ENCODE peak calls at places on chromosomes 4 and X, in five cellular contexts. E is A673, X is H1, T is GM23338, S is GM23248. W is an unnamed sample.
A peak's percentile ranks its signal among the peaks of the same experiment; 100 is the strongest.

GRCh38 chr4:72701987-72702819 is 133.2 kb upstream of the ADAMTS3 start:
- DNase-seq in E (peak; percentile 39), X (no peak), T (peak; percentile 81), S (peak; percentile 73), W (peak; percentile 76)

GRCh38 chrX:5998901-5999300 is 229.8 kb downstream of the NLGN4X start:
- DNase-seq in E (peak; percentile 24), X (no peak), T (no peak), S (no peak), W (peak; percentile 10)

GRCh38 chr4:188975271-188975670 is 836.0 kb downstream of the TRIML1 start:
- DNase-seq in E (no peak), X (no peak), T (peak; percentile 5), S (no peak), W (no peak)

GRCh38 chr4:3436798-3437581 is 4.8 kb upstream of the HGFAC start:
- DNase-seq in E (no peak), X (no peak), T (no peak), S (peak; percentile 83), W (no peak)

GRCh38 chr4:93199492-93199891 is 629.1 kb upstream of the ATOH1 start:
- DNase-seq in E (peak; percentile 67), X (no peak), T (peak; percentile 89), S (peak; percentile 53), W (peak; percentile 73)

GRCh38 chrX:39140581-39140980 is 339.3 kb downstream of the MID1IP1 start:
- DNase-seq in E (no peak), X (no peak), T (no peak), S (no peak), W (no peak)

GRCh38 chr4:4461850-4462249 is 74.9 kb downstream of the NSG1 start:
- DNase-seq in E (no peak), X (no peak), T (no peak), S (no peak), W (no peak)

GRCh38 chrX:44019911-44020310 is 46.7 kb upstream of the NDP start:
- DNase-seq in E (no peak), X (no peak), T (no peak), S (no peak), W (no peak)

GRCh38 chr4:131441004-131441688 is 1707.9 kb upstream of the PCDH10 start:
- DNase-seq in E (no peak), X (no peak), T (no peak), S (no peak), W (no peak)

GRCh38 chr4:128517096-128517738 is 229.6 kb upstream of the PGRMC2 start:
- DNase-seq in E (peak; percentile 27), X (no peak), T (no peak), S (peak; percentile 77), W (no peak)

GRCh38 chrX:72274526-72274925 is 2.5 kb downstream of the RPS4X start:
- DNase-seq in E (no peak), X (no peak), T (no peak), S (no peak), W (no peak)

GRCh38 chr4:76904646-76905190 is 6.8 kb upstream of the SOWAHB start:
- DNase-seq in E (no peak), X (no peak), T (peak; percentile 63), S (no peak), W (no peak)

GRCh38 chrX:51855698-51856097 is 37.7 kb upstream of the MAGED1 start:
- DNase-seq in E (no peak), X (no peak), T (no peak), S (no peak), W (no peak)

GRCh38 chrX:134625315-134625718 is 33.0 kb downstream of the PLAC1 start:
- DNase-seq in E (no peak), X (no peak), T (no peak), S (peak; percentile 70), W (no peak)

GRCh38 chr4:74654230-74654681 is 140.1 kb downstream of the BTC start:
- DNase-seq in E (no peak), X (no peak), T (no peak), S (no peak), W (no peak)

GRCh38 chr4:23361453-23361852 is 528.4 kb downstream of the PPARGC1A start:
- DNase-seq in E (no peak), X (no peak), T (no peak), S (no peak), W (no peak)

GRCh38 chr4:53929955-53930798 is 134.2 kb downstream of the CHIC2 start:
- DNase-seq in E (peak; percentile 64), X (peak; percentile 65), T (peak; percentile 92), S (peak; percentile 95), W (peak; percentile 84)

GRCh38 chr4:150461957-150462356 is 120.0 kb upstream of the MAB21L2 start:
- DNase-seq in E (no peak), X (no peak), T (no peak), S (no peak), W (no peak)

GRCh38 chr4:150457802-150458201 is 124.1 kb upstream of the MAB21L2 start:
- DNase-seq in E (no peak), X (no peak), T (no peak), S (no peak), W (no peak)

GRCh38 chr4:150464523-150464922 is 117.4 kb upstream of the MAB21L2 start:
- DNase-seq in E (no peak), X (no peak), T (no peak), S (no peak), W (no peak)

GRCh38 chr4:150462743-150463142 is 119.2 kb upstream of the MAB21L2 start:
- DNase-seq in E (no peak), X (no peak), T (no peak), S (no peak), W (no peak)
- TF ChIP-seq EZH2 in E (no peak), X (no peak), T (no peak), S (no peak), W (no peak)

DNA sequence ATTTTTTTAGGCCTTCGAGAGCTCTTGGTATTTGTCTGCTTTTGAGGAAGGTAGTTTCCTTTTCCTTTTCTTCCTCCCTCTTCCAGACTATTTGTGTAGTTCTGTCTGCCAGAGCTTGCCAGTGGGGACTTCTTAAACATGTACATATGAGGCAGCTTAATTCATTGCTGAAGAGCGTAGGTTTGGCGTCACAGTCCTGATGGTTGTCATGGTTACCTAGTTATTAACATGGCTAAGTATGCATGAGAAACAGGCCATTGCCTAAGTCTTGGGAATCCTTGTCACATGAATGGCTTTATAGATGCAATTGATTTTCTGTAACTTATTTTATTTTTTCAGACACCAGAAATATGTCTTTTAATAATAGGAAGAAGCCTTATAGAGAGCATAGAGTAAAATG is 48.5 kb upstream of the ARMCX2 start:
- DNase-seq in E (peak; percentile 41), X (no peak), T (no peak), S (peak; percentile 38), W (no peak)
- H3K4me1 ChIP-seq in E (no peaks in the 10 kb centered on the region), X (no peaks in the 10 kb centered on the region), T (no peaks in the 10 kb centered on the region), S (no peaks in the 10 kb centered on the region), W (peaks cover 5% of the 10 kb centered on the region)

GRCh38 chrX:4528247-4528646 is 814.8 kb upstream of the PRKX start:
- DNase-seq in E (no peak), X (no peak), T (no peak), S (no peak), W (no peak)
- TF ChIP-seq EZH2 in E (no peak), X (no peak), T (no peak), S (no peak), W (no peak)

GRCh38 chrX:132692066-132692465 is 203.2 kb upstream of the MBNL3 start:
- DNase-seq in E (no peak), X (no peak), T (no peak), S (peak; percentile 63), W (no peak)
- H3K4me1 ChIP-seq in E (no peaks in the 10 kb centered on the region), X (no peaks in the 10 kb centered on the region), T (no peaks in the 10 kb centered on the region), S (no peaks in the 10 kb centered on the region), W (peaks cover 20% of the 10 kb centered on the region)

DNA sequence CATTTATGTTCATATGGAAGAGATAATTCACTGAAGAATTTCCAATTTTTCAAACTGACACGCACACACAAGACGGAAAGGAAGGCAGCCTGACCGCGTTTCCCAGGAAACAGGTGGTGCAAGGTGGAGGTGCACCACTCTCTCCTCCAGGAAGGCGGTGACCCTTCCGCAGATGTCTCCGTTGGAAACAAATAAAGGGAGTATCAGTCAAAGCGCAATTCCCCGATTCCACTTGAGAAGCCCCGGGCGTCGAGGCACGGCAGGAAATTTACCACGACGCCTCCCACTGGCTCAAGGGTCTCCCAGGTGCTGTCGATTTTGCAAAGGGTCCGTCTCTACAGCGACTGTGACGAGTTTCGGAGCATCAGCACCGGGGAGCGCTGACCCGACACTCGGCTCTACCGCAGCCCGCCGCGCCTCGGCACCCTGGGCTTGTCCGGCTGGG is 770 bp upstream of the TIGD2 start:
- DNase-seq in E (no peak), X (peak; percentile 58), T (peak; percentile 67), S (no peak), W (no peak)
- TF ChIP-seq EZH2 in E (no peak), X (peak; percentile 53), T (no peak), S (no peak), W (peak; percentile 66)

GRCh38 chr4:87912164-87913004 is 63.1 kb upstream of the SPP1 start:
- DNase-seq in E (no peak), X (no peak), T (no peak), S (no peak), W (no peak)
- H3K4me1 ChIP-seq in E (no peaks in the 10 kb centered on the region), X (peaks cover 8% of the 10 kb centered on the region), T (peaks cover 51% of the 10 kb centered on the region), S (no peaks in the 10 kb centered on the region), W (peaks cover 5% of the 10 kb centered on the region)

GRCh38 chr4:173522874-173523395 is 7.1 kb downstream of the HAND2 start:
- DNase-seq in E (no peak), X (no peak), T (no peak), S (peak; percentile 76), W (no peak)

GRCh38 chr4:173520921-173521473 is 9.0 kb downstream of the HAND2 start:
- DNase-seq in E (no peak), X (no peak), T (no peak), S (peak; percentile 38), W (peak; percentile 23)

GRCh38 chr4:173524218-173525117 is 5.6 kb downstream of the HAND2 start:
- DNase-seq in E (no peak), X (no peak), T (peak; percentile 5), S (no peak), W (no peak)

GRCh38 chr4:173521474-173522159 is 8.4 kb downstream of the HAND2 start:
- DNase-seq in E (no peak), X (peak; percentile 61), T (peak; percentile 35), S (no peak), W (peak; percentile 55)

GRCh38 chr4:173522160-173522873 is 7.7 kb downstream of the HAND2 start:
- DNase-seq in E (peak; percentile 88), X (peak; percentile 76), T (peak; percentile 81), S (peak; percentile 99), W (peak; percentile 89)
- TF ChIP-seq EZH2 in E (no peak), X (peak; percentile 87), T (peak; percentile 92), S (no peak), W (peak; percentile 78)

GRCh38 chr4:48197643-48198237 is 63.7 kb upstream of the TXK start:
- DNase-seq in E (no peak), X (no peak), T (no peak), S (no peak), W (no peak)
- H3K4me1 ChIP-seq in E (peaks cover 4% of the 10 kb centered on the region), X (no peaks in the 10 kb centered on the region), T (peaks cover 12% of the 10 kb centered on the region), S (no peaks in the 10 kb centered on the region), W (no peaks in the 10 kb centered on the region)

GRCh38 chr4:170049793-170050192 is 23.6 kb upstream of the MFAP3L start:
- DNase-seq in E (no peak), X (no peak), T (no peak), S (no peak), W (no peak)
- TF ChIP-seq EZH2 in E (no peak), X (no peak), T (no peak), S (no peak), W (no peak)

GRCh38 chrX:130204647-130205046 is 32.9 kb downstream of the RAB33A start:
- DNase-seq in E (no peak), X (no peak), T (no peak), S (no peak), W (no peak)
- H3K4me1 ChIP-seq in E (no peaks in the 10 kb centered on the region), X (no peaks in the 10 kb centered on the region), T (no peaks in the 10 kb centered on the region), S (no peaks in the 10 kb centered on the region), W (no peaks in the 10 kb centered on the region)

W was measured in neural progenitor cell.